ENCODE peak calls at places on chromosomes 13 and 19, in seven cellular contexts. S, U, V, B, C, M and P are unnamed samples.

GRCh38 chr19:54232552-54232934 is 9.7 kb upstream of the LILRB3 start:
- DNase-seq in U (no peak), C (no peak), B (no peak), S (no peak), M (no peak), V (no peak), P (no peak)

GRCh38 chr19:5811117-5811516 is 6.2 kb downstream of the NRTN start:
- DNase-seq in C (no peak), S (no peak), V (no peak), M (no peak), U (no peak), B (no peak), P (no peak)

GRCh38 chr13:58461217-58461616 is 829.7 kb downstream of the PCDH17 start:
- DNase-seq in B (no peak), M (no peak), V (no peak), S (no peak), C (no peak), U (no peak), P (no peak)

GRCh38 chr13:44954210-44954609 is 35.1 kb downstream of the NUFIP1 start:
- DNase-seq in S (no peak), M (no peak), V (no peak), B (no peak), C (no peak), U (no peak), P (no peak)

GRCh38 chr13:103288114-103288513 is 221.9 kb upstream of the SLC10A2 start:
- DNase-seq in B (peak), M (no peak), V (no peak), C (no peak), S (no peak), U (no peak), P (no peak)

GRCh38 chr19:48856921-48857320 is 11.5 kb downstream of the PLEKHA4 start:
- DNase-seq in S (no peak), M (no peak), C (no peak), B (no peak), V (no peak), U (no peak), P (no peak)

GRCh38 chr19:34678421-34678820 is 943 bp downstream of the ZNF302 start:
- DNase-seq in S (no peak), U (no peak), B (no peak), M (no peak), C (no peak), V (no peak), P (no peak)

GRCh38 chr13:28609936-28610335 is 49.0 kb upstream of the POMP start:
- DNase-seq in C (no peak), M (no peak), B (peak), V (peak), S (peak), U (no peak), P (no peak)

GRCh38 chr19:40143612-40144011 is 47.6 kb upstream of the MAP3K10 start:
- DNase-seq in C (no peak), U (peak), V (no peak), B (no peak), S (no peak), M (no peak), P (no peak)

GRCh38 chr19:47446534-47447469 is 24.9 kb downstream of the SLC8A2 start:
- DNase-seq in M (no peak), U (no peak), C (peak), V (peak), B (peak), S (no peak), P (no peak)

GRCh38 chr19:9857076-9857721 is 22.1 kb downstream of the PIN1 start:
- DNase-seq in U (no peak), C (no peak), S (no peak), M (no peak), V (no peak), B (no peak), P (no peak)

GRCh38 chr13:109315481-109315880 is 470.9 kb downstream of the IRS2 start:
- DNase-seq in B (no peak), C (no peak), U (no peak), M (no peak), S (no peak), V (no peak), P (no peak)

GRCh38 chr19:5539431-5539833 is 28.3 kb downstream of the TINCR start:
- DNase-seq in M (no peak), B (no peak), V (no peak), U (peak), S (no peak), C (peak), P (no peak)

GRCh38 chr19:47107201-47107952 is 6.2 kb downstream of the ZC3H4 start:
- DNase-seq in M (peak), C (no peak), B (no peak), S (peak), V (no peak), U (no peak), P (no peak)

GRCh38 chr13:21556051-21556450 is 47.9 kb downstream of the MICU2 start:
- DNase-seq in M (no peak), U (no peak), B (peak), S (no peak), V (peak), C (no peak), P (no peak)

GRCh38 chr19:18340990-18341868 is 831 bp downstream of the PGPEP1 start:
- DNase-seq in M (peak), S (peak), C (peak), U (peak), B (peak), V (no peak), P (peak)

GRCh38 chr13:44402902-44403719 is 29.5 kb downstream of the SERP2 start:
- DNase-seq in V (no peak), M (peak), B (no peak), S (no peak), C (no peak), U (no peak), P (no peak)

GRCh38 chr19:55410168-55410567 is 2.6 kb upstream of the UBE2S start:
- DNase-seq in M (no peak), V (no peak), C (no peak), S (no peak), U (no peak), B (no peak), P (no peak)

GRCh38 chr13:69857188-69857821 is 250.3 kb upstream of the ATXN8OS start:
- DNase-seq in C (no peak), B (peak), U (no peak), M (no peak), S (peak), V (peak), P (no peak)

GRCh38 chr19:49691243-49692101 is 556 bp downstream of the CPT1C start:
- DNase-seq in B (peak), M (no peak), S (peak), C (no peak), V (peak), U (no peak), P (peak)

GRCh38 chr13:31121327-31122140 is 40.2 kb downstream of the HSPH1 start:
- DNase-seq in M (no peak), U (no peak), V (peak), B (peak), S (no peak), C (no peak), P (no peak)

GRCh38 chr19:45643024-45643926 is 4.1 kb upstream of the EML2 start:
- DNase-seq in U (peak), V (peak), B (peak), C (peak), S (peak), M (peak), P (peak)

GRCh38 chr19:35856001-35856400 is 710 bp upstream of the KIRREL2 start:
- DNase-seq in V (no peak), U (no peak), M (no peak), S (no peak), C (no peak), B (no peak), P (no peak)

GRCh38 chr13:25916119-25916518 is 135.7 kb downstream of the SHISA2 start:
- DNase-seq in S (no peak), V (no peak), M (no peak), B (no peak), U (no peak), C (no peak), P (no peak)

GRCh38 chr13:111512707-111513106 is 192.3 kb downstream of the TEX29 start:
- DNase-seq in U (no peak), S (no peak), V (no peak), C (no peak), M (no peak), B (no peak), P (no peak)

GRCh38 chr19:43564800-43565199 is 10.5 kb downstream of the XRCC1 start:
- DNase-seq in B (no peak), U (no peak), C (no peak), M (no peak), V (peak), S (no peak), P (no peak)

GRCh38 chr19:5349041-5349440 is 8.4 kb upstream of the PTPRS start:
- DNase-seq in M (peak), S (no peak), V (no peak), U (no peak), B (no peak), C (no peak), P (no peak)

GRCh38 chr19:10508036-10508435 is 4.9 kb upstream of the KEAP1 start:
- DNase-seq in C (no peak), M (no peak), V (no peak), B (no peak), S (no peak), U (no peak), P (no peak)

GRCh38 chr13:110173247-110173818 is 133.6 kb downstream of the COL4A1 start:
- DNase-seq in M (no peak), B (no peak), U (no peak), C (no peak), S (peak), V (no peak), P (no peak)

GRCh38 chr19:38513762-38514167 is 80.3 kb downstream of the RYR1 start:
- DNase-seq in B (no peak), S (no peak), U (no peak), V (no peak), M (no peak), C (no peak), P (no peak)

GRCh38 chr13:85544756-85545155 is 254.5 kb downstream of the SLITRK6 start:
- DNase-seq in C (no peak), U (no peak), B (no peak), S (no peak), M (no peak), V (no peak), P (no peak)

GRCh38 chr13:103788061-103788652 is 721.9 kb upstream of the SLC10A2 start:
- DNase-seq in S (no peak), C (no peak), B (no peak), M (no peak), U (peak), V (no peak), P (no peak)

GRCh38 chr13:93951153-93951552 is 528.3 kb downstream of the DCT start:
- DNase-seq in S (peak), M (no peak), U (no peak), V (peak), B (peak), C (no peak), P (no peak)
- TF ChIP-seq CTCF in S (peak), M (no peak), U (peak), V (peak), B (peak), C (no peak), P (no peak)

GRCh38 chr19:7860902-7861618 is 13.1 kb downstream of the PRR36 start:
- DNase-seq in C (no peak), S (no peak), V (no peak), B (no peak), U (peak), M (no peak), P (peak)

GRCh38 chr19:7860166-7860901 is 13.9 kb downstream of the PRR36 start:
- DNase-seq in C (no peak), S (no peak), U (no peak), B (no peak), V (no peak), M (no peak), P (peak)

GRCh38 chr19:7863157-7863970 is 10.8 kb downstream of the PRR36 start:
- DNase-seq in S (no peak), V (no peak), M (no peak), C (no peak), B (no peak), U (no peak), P (peak)

GRCh38 chr19:7862413-7862951 is 11.7 kb downstream of the PRR36 start:
- DNase-seq in S (peak), U (peak), C (peak), V (peak), B (peak), M (no peak), P (peak)

GRCh38 chr19:7861619-7862412 is 12.4 kb downstream of the PRR36 start:
- DNase-seq in S (no peak), C (no peak), B (no peak), U (no peak), V (no peak), M (no peak), P (peak)
- TF ChIP-seq CTCF in S (no peak), C (no peak), B (no peak), U (no peak), V (no peak), M (no peak), P (no peak)

GRCh38 chr19:29858000-29858596 is 46.3 kb downstream of the CCNE1 start:
- DNase-seq in V (no peak), C (peak), U (no peak), S (no peak), M (peak), B (no peak), P (no peak)
- TF ChIP-seq CTCF in V (peak), C (peak), U (peak), S (peak), M (peak), B (peak), P (peak)

GRCh38 chr13:48975926-48976676 is 389 bp downstream of the FNDC3A start:
- DNase-seq in S (peak), C (peak), V (peak), B (peak), U (peak), M (peak), P (peak)

GRCh38 chr13:48976677-48977625 is 1.2 kb downstream of the FNDC3A start:
- DNase-seq in U (no peak), V (peak), S (no peak), C (no peak), M (no peak), B (no peak), P (no peak)

GRCh38 chr13:48973845-48974431 is 1.8 kb upstream of the FNDC3A start:
- DNase-seq in B (no peak), U (no peak), S (no peak), C (no peak), M (no peak), V (no peak), P (no peak)

GRCh38 chr13:48977973-48978372 is 2.3 kb downstream of the FNDC3A start:
- DNase-seq in M (no peak), S (peak), C (no peak), V (no peak), U (no peak), B (no peak), P (no peak)

GRCh38 chr13:48975101-48975925 is at the start of gene FNDC3A:
- DNase-seq in M (peak), B (peak), V (peak), C (peak), U (peak), S (peak), P (peak)
- TF ChIP-seq CTCF in M (no peak), B (peak), V (peak), C (no peak), U (no peak), S (no peak), P (no peak)

DNA sequence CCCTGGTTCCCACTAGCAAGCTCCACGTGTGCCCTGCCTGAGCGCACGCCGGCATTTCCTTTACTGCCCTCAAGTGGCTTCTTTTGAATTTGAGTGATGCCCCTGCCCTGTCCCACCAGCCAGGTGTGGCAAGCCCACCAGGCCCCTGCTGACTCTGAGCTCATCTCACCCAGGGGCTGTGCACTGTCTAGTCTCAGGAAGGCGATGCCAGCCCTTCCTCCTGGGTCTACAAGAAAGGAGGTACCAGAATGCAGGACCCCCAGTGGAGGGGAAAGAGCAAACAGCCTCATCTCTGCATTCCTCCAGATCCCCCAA is 17.3 kb upstream of the EPHX3 start:
- DNase-seq in M (no peak), V (no peak), C (no peak), S (no peak), U (no peak), B (no peak), P (no peak)
- TF ChIP-seq CTCF in M (no peak), V (no peak), C (no peak), S (no peak), U (no peak), B (no peak), P (no peak)